ENCODE peak calls at places on chromosomes 16 and 17, in seven cellular contexts. One of them, this sample, is unnamed.

GRCh38 chr16:74275031-74275636 is 21.5 kb upstream of the PSMD7 start:
- DNase-seq in astrocyte of the spinal cord: peak; percentile 38
- DNase-seq in GM23338: peak; percentile 19
- DNase-seq in fibroblast of lung: peak; percentile 11
- DNase-seq in Calu3: no peak
- DNase-seq in left ventricle myocardium inferior: no peak
- DNase-seq in A549: peak; percentile 38
- DNase-seq in this sample: no peak

GRCh38 chr17:72407336-72408121 is 286.7 kb downstream of the SOX9 start:
- DNase-seq in A549: peak; percentile 99
- DNase-seq in Calu3: peak; percentile 90
- DNase-seq in left ventricle myocardium inferior: peak; percentile 22
- DNase-seq in astrocyte of the spinal cord: peak; percentile 98
- DNase-seq in GM23338: peak; percentile 59
- DNase-seq in fibroblast of lung: peak; percentile 98
- DNase-seq in this sample: peak; percentile 92

GRCh38 chr17:8766731-8767130 is 8.4 kb upstream of the SPDYE4 start:
- DNase-seq in left ventricle myocardium inferior: no peak
- DNase-seq in astrocyte of the spinal cord: no peak
- DNase-seq in GM23338: no peak
- DNase-seq in Calu3: no peak
- DNase-seq in fibroblast of lung: no peak
- DNase-seq in A549: no peak
- DNase-seq in this sample: no peak

GRCh38 chr17:5631958-5632357 is 47.6 kb upstream of the NLRP1 start:
- DNase-seq in fibroblast of lung: no peak
- DNase-seq in A549: no peak
- DNase-seq in astrocyte of the spinal cord: no peak
- DNase-seq in Calu3: no peak
- DNase-seq in GM23338: peak; percentile 13
- DNase-seq in left ventricle myocardium inferior: no peak
- DNase-seq in this sample: no peak

GRCh38 chr16:88782454-88783390 is 2.3 kb downstream of the PIEZO1 start:
- DNase-seq in GM23338: no peak
- DNase-seq in A549: no peak
- DNase-seq in Calu3: no peak
- DNase-seq in fibroblast of lung: peak; percentile 85
- DNase-seq in astrocyte of the spinal cord: peak; percentile 64
- DNase-seq in left ventricle myocardium inferior: no peak
- DNase-seq in this sample: no peak

GRCh38 chr17:61000911-61001310 is 323.3 kb downstream of the BCAS3 start:
- DNase-seq in astrocyte of the spinal cord: peak; percentile 43
- DNase-seq in left ventricle myocardium inferior: no peak
- DNase-seq in fibroblast of lung: peak; percentile 53
- DNase-seq in A549: no peak
- DNase-seq in Calu3: no peak
- DNase-seq in GM23338: peak; percentile 58
- DNase-seq in this sample: peak; percentile 28

GRCh38 chr17:49580055-49580721 is 4.5 kb downstream of the NXPH3 start:
- DNase-seq in astrocyte of the spinal cord: no peak
- DNase-seq in left ventricle myocardium inferior: no peak
- DNase-seq in GM23338: no peak
- DNase-seq in Calu3: no peak
- DNase-seq in fibroblast of lung: no peak
- DNase-seq in A549: no peak
- DNase-seq in this sample: no peak

GRCh38 chr17:34378664-34379101 is 15.7 kb upstream of the CCL1 start:
- DNase-seq in left ventricle myocardium inferior: no peak
- DNase-seq in GM23338: no peak
- DNase-seq in astrocyte of the spinal cord: no peak
- DNase-seq in A549: no peak
- DNase-seq in Calu3: no peak
- DNase-seq in fibroblast of lung: no peak
- DNase-seq in this sample: no peak

GRCh38 chr16:77443834-77444460 is 9.1 kb upstream of the ADAMTS18 start:
- DNase-seq in fibroblast of lung: no peak
- DNase-seq in astrocyte of the spinal cord: no peak
- DNase-seq in GM23338: no peak
- DNase-seq in A549: no peak
- DNase-seq in Calu3: no peak
- DNase-seq in left ventricle myocardium inferior: no peak
- DNase-seq in this sample: no peak

GRCh38 chr16:5025171-5025632 is 8.5 kb downstream of the NAGPA start:
- DNase-seq in left ventricle myocardium inferior: peak; percentile 50
- DNase-seq in astrocyte of the spinal cord: no peak
- DNase-seq in GM23338: peak; percentile 92
- DNase-seq in fibroblast of lung: no peak
- DNase-seq in A549: peak; percentile 49
- DNase-seq in Calu3: peak; percentile 28
- DNase-seq in this sample: no peak

GRCh38 chr16:71428385-71428784 is 13.5 kb downstream of the TLE7 start:
- DNase-seq in astrocyte of the spinal cord: no peak
- DNase-seq in left ventricle myocardium inferior: no peak
- DNase-seq in Calu3: no peak
- DNase-seq in GM23338: no peak
- DNase-seq in fibroblast of lung: no peak
- DNase-seq in A549: no peak
- DNase-seq in this sample: no peak

GRCh38 chr17:41939044-41939695 is 8.8 kb downstream of the ODAD4 start:
- DNase-seq in GM23338: no peak
- DNase-seq in fibroblast of lung: no peak
- DNase-seq in A549: no peak
- DNase-seq in Calu3: no peak
- DNase-seq in left ventricle myocardium inferior: no peak
- DNase-seq in astrocyte of the spinal cord: no peak
- DNase-seq in this sample: no peak

GRCh38 chr16:35734728-35735402 is 2275.5 kb downstream of the TP53TG3F start:
- DNase-seq in Calu3: no peak
- DNase-seq in astrocyte of the spinal cord: no peak
- DNase-seq in A549: no peak
- DNase-seq in fibroblast of lung: no peak
- DNase-seq in left ventricle myocardium inferior: no peak
- DNase-seq in GM23338: no peak
- DNase-seq in this sample: no peak

GRCh38 chr16:62035115-62036092 is 834 bp downstream of the CDH8 start:
- DNase-seq in fibroblast of lung: no peak
- DNase-seq in GM23338: peak; percentile 84
- DNase-seq in astrocyte of the spinal cord: peak; percentile 27
- DNase-seq in A549: no peak
- DNase-seq in left ventricle myocardium inferior: no peak
- DNase-seq in Calu3: no peak
- DNase-seq in this sample: no peak

GRCh38 chr17:17151055-17151454 is 55.1 kb downstream of the PLD6 start:
- DNase-seq in left ventricle myocardium inferior: no peak
- DNase-seq in astrocyte of the spinal cord: peak; percentile 86
- DNase-seq in Calu3: no peak
- DNase-seq in A549: peak; percentile 44
- DNase-seq in GM23338: no peak
- DNase-seq in fibroblast of lung: peak; percentile 90
- DNase-seq in this sample: no peak

DNA sequence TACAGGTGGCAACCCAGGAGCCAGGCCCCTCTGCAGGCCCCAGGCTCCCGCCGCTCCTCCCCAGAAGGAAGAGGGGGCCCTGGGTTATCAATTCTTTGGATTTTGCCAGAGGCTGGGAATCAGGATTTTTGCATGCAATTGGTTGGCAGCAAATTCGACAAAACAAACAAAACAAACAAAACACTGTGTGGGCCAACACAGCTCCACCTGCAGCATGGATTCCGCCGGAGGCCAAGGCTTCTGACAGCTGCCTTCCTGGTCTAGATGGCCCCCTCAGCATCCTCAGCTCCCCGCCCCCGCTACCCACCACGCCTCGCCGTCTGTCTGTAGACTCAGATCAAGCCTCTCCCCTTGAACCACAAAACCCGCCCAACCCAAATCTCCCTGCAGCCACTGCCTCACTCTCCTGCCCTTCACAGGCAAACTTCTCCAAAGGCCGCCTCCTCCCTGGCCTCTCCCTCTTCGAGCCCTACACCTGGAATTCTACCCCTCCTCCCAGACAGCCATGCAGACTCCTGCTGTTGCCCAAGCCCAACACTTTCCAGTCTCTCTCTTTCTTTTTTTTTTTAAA is 58.0 kb downstream of the RTN4RL1 start:
- DNase-seq in fibroblast of lung: no peak
- DNase-seq in astrocyte of the spinal cord: no peak
- DNase-seq in GM23338: peak; percentile 74
- DNase-seq in left ventricle myocardium inferior: no peak
- DNase-seq in Calu3: no peak
- DNase-seq in A549: no peak
- DNase-seq in this sample: no peak
- TF ChIP-seq CTCF in fibroblast of lung: no peak
- TF ChIP-seq CTCF in astrocyte of the spinal cord: no peak
- TF ChIP-seq CTCF in GM23338: no peak
- TF ChIP-seq CTCF in left ventricle myocardium inferior: no peak
- TF ChIP-seq CTCF in Calu3: no peak
- TF ChIP-seq CTCF in A549: no peak
- TF ChIP-seq CTCF in this sample: no peak

DNA sequence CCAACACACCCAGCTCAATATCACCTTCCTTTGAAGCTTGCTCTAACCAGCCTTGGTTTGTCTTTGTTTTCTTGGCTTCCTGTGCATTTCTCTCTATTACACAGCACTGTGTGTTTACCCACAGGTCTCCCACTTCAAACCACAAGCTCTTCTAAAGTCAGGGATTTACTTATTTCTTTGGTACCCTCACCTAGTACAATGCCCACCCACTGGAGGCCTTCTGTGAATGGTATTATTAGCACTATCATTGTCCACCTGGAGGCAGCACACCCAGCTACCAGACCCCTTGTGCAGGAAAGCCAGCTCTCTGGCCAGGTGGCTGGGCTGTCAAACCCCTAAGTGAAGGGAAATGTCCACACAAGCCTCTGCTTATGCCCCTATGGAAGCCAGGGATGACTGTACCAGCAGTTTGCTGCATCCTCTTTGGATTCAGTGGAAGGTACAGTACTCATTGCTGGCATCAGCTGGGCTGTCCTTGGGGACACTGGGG is 9.4 kb upstream of the TOP2A start:
- DNase-seq in left ventricle myocardium inferior: no peak
- DNase-seq in Calu3: peak; percentile 45
- DNase-seq in fibroblast of lung: no peak
- DNase-seq in GM23338: no peak
- DNase-seq in astrocyte of the spinal cord: no peak
- DNase-seq in A549: no peak
- DNase-seq in this sample: no peak
- TF ChIP-seq CTCF in left ventricle myocardium inferior: no peak
- TF ChIP-seq CTCF in Calu3: no peak
- TF ChIP-seq CTCF in fibroblast of lung: no peak
- TF ChIP-seq CTCF in GM23338: peak; percentile 12
- TF ChIP-seq CTCF in astrocyte of the spinal cord: no peak
- TF ChIP-seq CTCF in A549: no peak
- TF ChIP-seq CTCF in this sample: no peak

DNA sequence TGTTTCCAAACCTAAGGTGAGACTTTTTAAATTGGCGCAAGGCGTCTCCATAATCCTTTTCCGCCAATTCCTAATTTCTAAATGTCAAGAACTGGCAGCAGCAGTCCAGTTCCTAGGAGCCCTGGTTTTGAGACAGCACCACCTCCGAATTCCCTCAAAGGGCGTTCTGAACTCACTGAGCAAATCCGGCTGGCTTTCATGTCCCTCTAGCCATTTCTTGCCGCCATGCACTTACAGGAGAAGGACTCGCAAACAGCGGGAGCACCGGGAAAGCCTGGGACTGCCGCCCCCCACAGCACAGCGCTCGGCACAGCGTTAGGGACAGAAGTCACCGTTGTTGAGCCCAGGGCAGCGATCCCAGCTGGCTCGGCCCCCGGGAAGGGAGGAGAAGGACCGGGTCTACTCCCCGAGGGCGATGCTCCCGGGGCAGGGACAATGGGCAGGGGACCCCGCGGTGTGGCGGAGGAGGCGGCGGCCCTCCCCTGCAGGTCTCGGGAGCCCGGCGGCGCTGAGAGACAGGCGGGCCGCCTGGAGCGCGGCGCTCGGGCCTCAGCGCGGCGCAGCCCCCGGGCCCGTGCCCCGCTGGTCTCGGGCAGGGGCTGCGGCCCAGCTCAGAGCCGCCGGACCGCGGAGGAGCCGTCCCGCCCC is 545 bp downstream of the ARHGAP17 start:
- DNase-seq in astrocyte of the spinal cord: peak; percentile 42
- DNase-seq in A549: peak; percentile 28
- DNase-seq in Calu3: peak; percentile 56
- DNase-seq in left ventricle myocardium inferior: peak; percentile 56
- DNase-seq in fibroblast of lung: peak; percentile 54
- DNase-seq in GM23338: peak; percentile 70
- DNase-seq in this sample: no peak
- TF ChIP-seq CTCF in astrocyte of the spinal cord: no peak
- TF ChIP-seq CTCF in A549: no peak
- TF ChIP-seq CTCF in Calu3: no peak
- TF ChIP-seq CTCF in left ventricle myocardium inferior: no peak
- TF ChIP-seq CTCF in fibroblast of lung: no peak
- TF ChIP-seq CTCF in GM23338: no peak
- TF ChIP-seq CTCF in this sample: no peak

GRCh38 chr17:78332530-78332929 is 27.3 kb downstream of the SOCS3 start:
- DNase-seq in GM23338: no peak
- DNase-seq in left ventricle myocardium inferior: no peak
- DNase-seq in Calu3: no peak
- DNase-seq in A549: no peak
- DNase-seq in astrocyte of the spinal cord: no peak
- DNase-seq in fibroblast of lung: no peak
- DNase-seq in this sample: no peak

GRCh38 chr17:78329263-78330059 is 30.4 kb downstream of the SOCS3 start:
- DNase-seq in A549: no peak
- DNase-seq in GM23338: no peak
- DNase-seq in Calu3: peak; percentile 72
- DNase-seq in astrocyte of the spinal cord: peak; percentile 90
- DNase-seq in left ventricle myocardium inferior: no peak
- DNase-seq in fibroblast of lung: peak; percentile 86
- DNase-seq in this sample: no peak

GRCh38 chr17:78327880-78328279 is 32.0 kb downstream of the SOCS3 start:
- DNase-seq in GM23338: no peak
- DNase-seq in astrocyte of the spinal cord: no peak
- DNase-seq in A549: no peak
- DNase-seq in left ventricle myocardium inferior: no peak
- DNase-seq in fibroblast of lung: no peak
- DNase-seq in Calu3: no peak
- DNase-seq in this sample: no peak

GRCh38 chr17:78332991-78333390 is 26.9 kb downstream of the SOCS3 start:
- DNase-seq in left ventricle myocardium inferior: no peak
- DNase-seq in A549: no peak
- DNase-seq in fibroblast of lung: no peak
- DNase-seq in astrocyte of the spinal cord: no peak
- DNase-seq in GM23338: no peak
- DNase-seq in Calu3: no peak
- DNase-seq in this sample: no peak

DNA sequence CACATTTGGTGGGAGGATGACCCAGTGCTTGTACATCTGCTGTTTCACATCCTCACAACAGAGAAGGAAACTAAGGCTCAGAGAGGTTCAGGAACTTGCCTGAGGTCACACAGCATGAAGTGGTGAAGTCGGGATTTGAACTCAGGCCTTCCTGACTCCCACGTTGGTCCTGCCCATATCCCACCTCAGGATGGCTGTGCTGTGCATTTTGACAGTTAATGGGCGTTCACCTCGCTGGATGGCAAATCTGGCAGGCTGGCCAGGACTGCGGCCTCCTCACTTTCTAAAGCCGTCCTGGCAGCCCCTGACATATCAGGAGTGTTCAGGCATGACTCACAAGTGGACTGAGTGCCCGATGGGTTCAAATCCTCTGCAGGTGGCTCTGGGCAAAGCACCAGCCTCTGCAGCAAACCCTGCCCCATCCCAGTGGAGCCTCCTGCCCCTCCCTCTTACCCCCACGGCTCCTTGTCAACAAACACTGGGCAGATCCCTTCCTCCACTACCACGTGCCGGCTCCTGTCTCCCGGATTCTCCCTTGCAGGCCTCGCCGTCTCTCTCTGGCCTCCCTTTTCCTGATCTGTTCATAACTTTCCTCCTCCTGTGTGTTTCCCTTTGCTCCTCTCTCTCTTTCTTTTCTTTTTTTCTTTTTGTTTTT is 29.2 kb downstream of the SOCS3 start:
- DNase-seq in fibroblast of lung: peak; percentile 67
- DNase-seq in Calu3: peak; percentile 76
- DNase-seq in GM23338: no peak
- DNase-seq in left ventricle myocardium inferior: no peak
- DNase-seq in A549: peak; percentile 73
- DNase-seq in astrocyte of the spinal cord: peak; percentile 59
- DNase-seq in this sample: no peak
- TF ChIP-seq CTCF in fibroblast of lung: no peak
- TF ChIP-seq CTCF in Calu3: no peak
- TF ChIP-seq CTCF in GM23338: no peak
- TF ChIP-seq CTCF in left ventricle myocardium inferior: no peak
- TF ChIP-seq CTCF in A549: no peak
- TF ChIP-seq CTCF in astrocyte of the spinal cord: no peak
- TF ChIP-seq CTCF in this sample: no peak